ENCODE peak calls at places on chromosomes 1 and 21, in ten cellular contexts. Q is NCI-H1417; T is HTR-8/SVneo; Y is breast epithelium; D is Daoy; M is activated CD4-positive, alpha-beta T cell treated with anti-CD3 and anti-CD28 coated beads, Interleukin-2, amount 50 U/mL, for 24 hours; L is EL; Z is astrocyte of the cerebellum; J is amygdala; O is GM12878. W is an unnamed sample.

GRCh38 chr1:232981161-232981560 is 30.8 kb downstream of the NTPCR start:
- DNase-seq in M (no peak), O (no peak), Y (no peak), Q (no peak), L (no peak), Z (no peak), J (no peak), D (no peak), T (no peak), W (no peak)

GRCh38 chr1:222288056-222288455 is 259.8 kb downstream of the HHIPL2 start:
- DNase-seq in M (no peak), T (no peak), Y (peak), Q (no peak), J (no peak), Z (no peak), L (peak), D (peak), O (no peak), W (no peak)

GRCh38 chr1:224734261-224734935 is 118.3 kb downstream of the CNIH3 start:
- DNase-seq in L (no peak), Q (no peak), Y (no peak), M (no peak), J (no peak), O (no peak), T (no peak), D (no peak), Z (no peak), W (no peak)

GRCh38 chr1:239288964-239289535 is 97.3 kb upstream of the CHRM3 start:
- DNase-seq in Y (no peak), D (no peak), T (no peak), M (no peak), Z (no peak), O (no peak), L (peak), Q (no peak), J (no peak), W (no peak)

GRCh38 chr1:13754510-13755103 is 54.6 kb downstream of the PRDM2 start:
- DNase-seq in Y (no peak), Q (no peak), Z (no peak), O (no peak), M (no peak), L (peak), J (peak), D (no peak), T (no peak), W (no peak)

GRCh38 chr21:41411449-41412089 is 14.5 kb upstream of the MX1 start:
- DNase-seq in Z (no peak), L (peak), D (peak), J (no peak), Y (no peak), Q (peak), M (no peak), O (peak), T (no peak), W (no peak)

GRCh38 chr1:200362421-200362820 is 47.4 kb downstream of the ZNF281 start:
- DNase-seq in Y (no peak), L (no peak), D (no peak), Q (no peak), Z (no peak), T (no peak), O (no peak), J (peak), M (no peak), W (no peak)

GRCh38 chr1:59142663-59143487 is 154.0 kb upstream of the FGGY start:
- DNase-seq in Q (no peak), Y (no peak), T (peak), O (no peak), M (no peak), L (peak), Z (peak), D (peak), J (no peak), W (no peak)

GRCh38 chr1:154479764-154480421 is 22.1 kb upstream of the TDRD10 start:
- DNase-seq in Z (peak), L (peak), Q (peak), M (peak), T (peak), D (peak), Y (peak), O (peak), J (peak), W (peak)

GRCh38 chr1:10107985-10108663 is 75.4 kb downstream of the UBE4B start:
- DNase-seq in Y (no peak), Q (no peak), D (peak), O (no peak), J (no peak), L (peak), M (no peak), Z (peak), T (peak), W (no peak)

GRCh38 chr1:176102700-176103244 is 104.3 kb downstream of the COP1 start:
- DNase-seq in L (peak), T (no peak), O (no peak), D (peak), Y (no peak), J (no peak), Z (no peak), Q (no peak), M (peak), W (no peak)

GRCh38 chr1:30840904-30841598 is 67.5 kb downstream of the SDC3 start:
- DNase-seq in Y (no peak), D (no peak), Z (no peak), L (no peak), O (no peak), J (no peak), Q (no peak), T (no peak), M (no peak), W (no peak)

GRCh38 chr1:174940776-174941175 is 59.0 kb upstream of the CACYBP start:
- DNase-seq in Z (no peak), M (no peak), D (no peak), T (no peak), L (no peak), O (no peak), J (no peak), Q (no peak), Y (no peak), W (no peak)

GRCh38 chr1:200150721-200151120 is 123.2 kb downstream of the NR5A2 start:
- DNase-seq in O (peak), J (no peak), T (peak), Y (no peak), Q (peak), D (peak), L (peak), Z (peak), M (no peak), W (no peak)

GRCh38 chr1:206430031-206430983 is 40.0 kb upstream of the IKBKE start:
- DNase-seq in D (peak), J (no peak), T (no peak), Y (no peak), Q (no peak), M (no peak), O (peak), Z (no peak), L (peak), W (no peak)

GRCh38 chr21:25589905-25590304 is 17.4 kb downstream of the MRPL39 start:
- DNase-seq in Z (no peak), J (no peak), T (no peak), L (no peak), O (no peak), M (no peak), Q (no peak), D (no peak), Y (no peak), W (no peak)

GRCh38 chr1:40409467-40409866 is 35.9 kb downstream of the SMAP2 start:
- DNase-seq in T (no peak), Q (no peak), M (no peak), Z (no peak), L (no peak), O (no peak), J (no peak), D (no peak), Y (no peak), W (no peak)

GRCh38 chr1:156471496-156472490 is 28.8 kb downstream of the MEF2D start:
- DNase-seq in D (no peak), T (no peak), Z (no peak), J (no peak), O (no peak), M (no peak), L (no peak), Q (peak), Y (peak), W (peak)

GRCh38 chr1:167707942-167708341 is 13.8 kb upstream of the MPZL1 start:
- DNase-seq in Z (no peak), Q (no peak), M (no peak), Y (no peak), D (no peak), J (no peak), L (no peak), O (no peak), T (no peak), W (no peak)

GRCh38 chr1:47991698-47992097 is 5.5 kb downstream of the TRABD2B start:
- DNase-seq in L (no peak), Z (no peak), Q (no peak), D (no peak), Y (no peak), O (no peak), T (no peak), M (no peak), J (no peak), W (no peak)

GRCh38 chr21:31158789-31159581 is 120.7 kb upstream of the KRTAP19-8 start:
- DNase-seq in L (no peak), D (no peak), J (no peak), O (no peak), Q (no peak), T (no peak), Y (no peak), M (no peak), Z (no peak), W (no peak)

GRCh38 chr1:202155478-202156021 is 4.9 kb downstream of the PTPN7 start:
- DNase-seq in Y (no peak), O (no peak), Z (no peak), Q (no peak), T (peak), L (peak), M (no peak), D (peak), J (no peak), W (no peak)

GRCh38 chr1:2588661-2589330 is 2.2 kb downstream of the PRXL2B start:
- DNase-seq in M (no peak), Y (no peak), Q (no peak), D (no peak), Z (no peak), J (no peak), T (no peak), O (no peak), L (no peak), W (no peak)

GRCh38 chr1:235327559-235328270 is at the start of gene ARID4B:
- DNase-seq in O (no peak), Q (no peak), J (no peak), D (no peak), Y (no peak), Z (no peak), L (peak), M (no peak), T (no peak), W (no peak)

GRCh38 chr21:38439957-38440356 is 58.3 kb downstream of the ERG start:
- DNase-seq in M (no peak), Y (no peak), T (no peak), O (no peak), L (no peak), Z (no peak), Q (peak), J (no peak), D (peak), W (peak)

GRCh38 chr1:67639336-67639735 is 45.7 kb upstream of the GADD45A start:
- DNase-seq in T (no peak), Q (no peak), O (no peak), M (no peak), Y (no peak), Z (no peak), L (no peak), D (no peak), J (no peak), W (no peak)

W was measured in NCI-H2081.